ENCODE peak calls at places on chromosomes 6 and 20, in five cellular contexts. One of them, this sample, is unnamed.

GRCh38 chr6:90941885-90942284 is 355.0 kb upstream of the MAP3K7 start:
- DNase-seq in K562: no peak
- DNase-seq in HepG2: no peak
- DNase-seq in H1: no peak
- DNase-seq in GM12878: no peak
- DNase-seq in this sample: no peak

GRCh38 chr20:45506927-45507820 is 8.2 kb downstream of the SPINT3 start:
- DNase-seq in HepG2: no peak
- DNase-seq in H1: no peak
- DNase-seq in K562: no peak
- DNase-seq in GM12878: peak; percentile 17
- DNase-seq in this sample: no peak

GRCh38 chr20:56171087-56172012 is 77.2 kb upstream of the MC3R start:
- DNase-seq in HepG2: peak; percentile 41
- DNase-seq in GM12878: no peak
- DNase-seq in K562: no peak
- DNase-seq in H1: no peak
- DNase-seq in this sample: no peak

GRCh38 chr6:96522469-96523009 is 933 bp downstream of the UFL1 start:
- DNase-seq in K562: no peak
- DNase-seq in GM12878: no peak
- DNase-seq in H1: no peak
- DNase-seq in HepG2: peak; percentile 22
- DNase-seq in this sample: peak; percentile 9

GRCh38 chr20:15848126-15848525 is 725.1 kb downstream of the KIF16B start:
- DNase-seq in GM12878: no peak
- DNase-seq in H1: no peak
- DNase-seq in HepG2: no peak
- DNase-seq in K562: no peak
- DNase-seq in this sample: no peak

GRCh38 chr6:112639436-112639835 is 292.3 kb downstream of the RFPL4B start:
- DNase-seq in K562: no peak
- DNase-seq in HepG2: no peak
- DNase-seq in GM12878: no peak
- DNase-seq in H1: no peak
- DNase-seq in this sample: no peak

GRCh38 chr20:2759143-2759542 is 41.3 kb downstream of the CPXM1 start:
- DNase-seq in K562: no peak
- DNase-seq in HepG2: no peak
- DNase-seq in GM12878: no peak
- DNase-seq in H1: no peak
- DNase-seq in this sample: no peak

GRCh38 chr20:44643596-44644383 is 7.7 kb downstream of the ADA start:
- DNase-seq in HepG2: peak; percentile 47
- DNase-seq in H1: peak; percentile 57
- DNase-seq in GM12878: no peak
- DNase-seq in K562: no peak
- DNase-seq in this sample: peak; percentile 62

GRCh38 chr20:47020231-47020630 is 125.6 kb downstream of the EYA2 start:
- DNase-seq in K562: no peak
- DNase-seq in H1: no peak
- DNase-seq in GM12878: no peak
- DNase-seq in HepG2: no peak
- DNase-seq in this sample: no peak

GRCh38 chr20:47018381-47018780 is 123.7 kb downstream of the EYA2 start:
- DNase-seq in H1: no peak
- DNase-seq in K562: no peak
- DNase-seq in HepG2: no peak
- DNase-seq in GM12878: no peak
- DNase-seq in this sample: no peak

GRCh38 chr20:47013606-47014005 is 119.0 kb downstream of the EYA2 start:
- DNase-seq in HepG2: no peak
- DNase-seq in K562: no peak
- DNase-seq in GM12878: no peak
- DNase-seq in H1: no peak
- DNase-seq in this sample: no peak

GRCh38 chr20:47019106-47019824 is 124.6 kb downstream of the EYA2 start:
- DNase-seq in H1: no peak
- DNase-seq in GM12878: no peak
- DNase-seq in HepG2: no peak
- DNase-seq in K562: no peak
- DNase-seq in this sample: no peak

GRCh38 chr20:47016068-47016664 is 121.5 kb downstream of the EYA2 start:
- DNase-seq in GM12878: no peak
- DNase-seq in HepG2: no peak
- DNase-seq in H1: no peak
- DNase-seq in K562: peak; percentile 10
- DNase-seq in this sample: no peak
- TF ChIP-seq KDM1A in GM12878: no peak
- TF ChIP-seq KDM1A in HepG2: no peak
- TF ChIP-seq KDM1A in H1: no peak
- TF ChIP-seq KDM1A in K562: no peak
- TF ChIP-seq KDM1A in this sample: no peak

GRCh38 chr6:15280023-15280422 is 34.2 kb downstream of the JARID2 start:
- DNase-seq in H1: no peak
- DNase-seq in HepG2: peak; percentile 44
- DNase-seq in K562: no peak
- DNase-seq in GM12878: no peak
- DNase-seq in this sample: no peak
- TF ChIP-seq KDM1A in H1: no peak
- TF ChIP-seq KDM1A in HepG2: no peak
- TF ChIP-seq KDM1A in K562: no peak
- TF ChIP-seq KDM1A in GM12878: no peak
- TF ChIP-seq KDM1A in this sample: no peak

GRCh38 chr6:41269716-41270115 is 16.8 kb downstream of the TREM1 start:
- DNase-seq in K562: no peak
- DNase-seq in HepG2: no peak
- DNase-seq in H1: no peak
- DNase-seq in GM12878: no peak
- DNase-seq in this sample: no peak
- TF ChIP-seq KDM1A in K562: no peak
- TF ChIP-seq KDM1A in HepG2: no peak
- TF ChIP-seq KDM1A in H1: no peak
- TF ChIP-seq KDM1A in GM12878: no peak
- TF ChIP-seq KDM1A in this sample: no peak

GRCh38 chr6:76120302-76120701 is 47.8 kb upstream of the IMPG1 start:
- DNase-seq in GM12878: no peak
- DNase-seq in H1: peak; percentile 44
- DNase-seq in HepG2: no peak
- DNase-seq in K562: no peak
- DNase-seq in this sample: no peak
- TF ChIP-seq KDM1A in GM12878: no peak
- TF ChIP-seq KDM1A in H1: no peak
- TF ChIP-seq KDM1A in HepG2: no peak
- TF ChIP-seq KDM1A in K562: no peak
- TF ChIP-seq KDM1A in this sample: no peak

GRCh38 chr6:150142657-150143501 is at the start of gene PPP1R14C:
- DNase-seq in GM12878: no peak
- DNase-seq in H1: no peak
- DNase-seq in HepG2: no peak
- DNase-seq in K562: peak; percentile 67
- DNase-seq in this sample: no peak
- TF ChIP-seq KDM1A in GM12878: no peak
- TF ChIP-seq KDM1A in H1: no peak
- TF ChIP-seq KDM1A in HepG2: no peak
- TF ChIP-seq KDM1A in K562: no peak
- TF ChIP-seq KDM1A in this sample: no peak

GRCh38 chr20:10079964-10080363 is 45.2 kb downstream of the ANKEF1 start:
- DNase-seq in K562: no peak
- DNase-seq in HepG2: no peak
- DNase-seq in H1: no peak
- DNase-seq in GM12878: no peak
- DNase-seq in this sample: peak; percentile 62
- TF ChIP-seq KDM1A in K562: no peak
- TF ChIP-seq KDM1A in HepG2: no peak
- TF ChIP-seq KDM1A in H1: no peak
- TF ChIP-seq KDM1A in GM12878: no peak
- TF ChIP-seq KDM1A in this sample: no peak

DNA sequence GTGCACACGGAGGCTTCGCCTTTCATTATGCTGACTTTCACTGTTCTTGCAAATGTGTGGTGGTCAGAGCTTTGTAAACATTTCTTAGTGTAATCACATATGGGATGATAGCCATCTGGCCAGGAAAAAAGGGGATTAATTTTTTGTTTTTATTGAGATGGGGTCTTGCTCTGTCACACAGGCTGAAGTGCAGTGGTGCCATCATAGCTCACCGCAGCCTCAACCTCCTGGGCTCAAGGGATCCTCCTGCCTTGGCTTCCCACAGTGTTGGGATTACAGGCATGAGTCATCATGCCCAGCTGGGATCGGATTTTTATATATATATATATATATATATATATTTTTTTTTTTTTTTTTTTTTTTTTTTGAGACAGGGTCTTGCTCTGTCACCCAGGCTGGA is 11.0 kb upstream of the TIAM2 start:
- DNase-seq in HepG2: no peak
- DNase-seq in K562: no peak
- DNase-seq in GM12878: no peak
- DNase-seq in H1: no peak
- DNase-seq in this sample: no peak
- TF ChIP-seq KDM1A in HepG2: no peak
- TF ChIP-seq KDM1A in K562: no peak
- TF ChIP-seq KDM1A in GM12878: no peak
- TF ChIP-seq KDM1A in H1: no peak
- TF ChIP-seq KDM1A in this sample: no peak

GRCh38 chr20:42708261-42708660 is 481.4 kb downstream of the PTPRT start:
- DNase-seq in HepG2: no peak
- DNase-seq in H1: no peak
- DNase-seq in K562: no peak
- DNase-seq in GM12878: no peak
- DNase-seq in this sample: no peak
- TF ChIP-seq KDM1A in HepG2: no peak
- TF ChIP-seq KDM1A in H1: no peak
- TF ChIP-seq KDM1A in K562: no peak
- TF ChIP-seq KDM1A in GM12878: no peak
- TF ChIP-seq KDM1A in this sample: no peak

DNA sequence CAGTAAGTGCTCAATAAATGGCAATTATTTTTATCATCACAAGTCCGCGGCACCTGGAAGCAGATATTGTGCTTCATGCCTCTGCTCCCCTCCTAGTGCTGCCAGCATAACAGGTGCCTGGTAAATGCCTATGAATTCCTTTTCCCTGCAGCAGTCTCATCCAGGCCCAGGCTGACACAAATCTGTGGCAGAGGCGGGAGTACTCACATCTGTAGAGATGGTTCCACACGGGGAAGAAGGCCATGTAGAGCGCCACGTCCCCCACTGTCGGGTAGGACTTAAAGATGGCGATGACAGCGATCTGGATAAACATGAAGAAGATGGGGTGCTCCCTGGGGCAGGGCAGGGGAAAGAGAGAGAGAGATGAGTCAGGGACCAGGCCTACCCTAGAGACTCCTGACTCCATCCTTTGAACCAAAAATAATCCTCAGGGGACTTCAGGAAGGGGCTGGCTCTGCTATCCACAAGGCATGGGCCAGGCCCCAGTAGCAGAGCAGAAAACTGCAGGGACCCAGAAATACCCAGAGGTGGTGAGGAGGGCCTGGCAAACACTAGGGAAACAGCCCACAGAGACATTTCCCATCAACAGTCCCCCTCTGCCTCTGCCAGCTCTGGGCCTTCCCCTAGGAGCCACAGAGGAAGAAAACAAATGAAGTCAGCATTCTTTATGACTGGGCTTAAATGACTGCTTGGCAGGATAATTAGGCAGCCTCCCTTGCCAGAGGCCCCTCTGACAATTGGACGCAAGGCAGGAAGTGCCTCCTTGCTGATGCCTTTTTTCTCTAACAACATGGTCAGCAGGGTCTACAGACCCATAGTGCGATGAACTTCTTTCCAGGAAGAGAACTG is 23.0 kb downstream of the MAP1LC3A start:
- DNase-seq in H1: no peak
- DNase-seq in K562: no peak
- DNase-seq in HepG2: no peak
- DNase-seq in GM12878: peak; percentile 21
- DNase-seq in this sample: no peak
- TF ChIP-seq KDM1A in H1: no peak
- TF ChIP-seq KDM1A in K562: no peak
- TF ChIP-seq KDM1A in HepG2: no peak
- TF ChIP-seq KDM1A in GM12878: no peak
- TF ChIP-seq KDM1A in this sample: no peak